ENCODE peak calls at places on chromosomes 3 and 15, in six cellular contexts. One of them, this sample, is unnamed.

GRCh38 chr3:143119009-143119914 is at the start of gene CHST2:
- DNase-seq in AML-193: peak
- DNase-seq in body of pancreas: peak
- DNase-seq in activated T-helper 1 cell treated with Interleukin-2 at 50 U/mL for 16 hours: peak
- DNase-seq in Caki2: peak
- DNase-seq in fibroblast of mammary gland: peak
- DNase-seq in this sample: no peak

GRCh38 chr15:52326758-52327157 is 31.2 kb upstream of the MYO5C start:
- DNase-seq in AML-193: no peak
- DNase-seq in body of pancreas: no peak
- DNase-seq in activated T-helper 1 cell treated with Interleukin-2 at 50 U/mL for 16 hours: no peak
- DNase-seq in Caki2: no peak
- DNase-seq in fibroblast of mammary gland: peak
- DNase-seq in this sample: no peak

GRCh38 chr3:98750520-98750919 is 12.6 kb upstream of the ST3GAL6 start:
- DNase-seq in AML-193: no peak
- DNase-seq in body of pancreas: no peak
- DNase-seq in activated T-helper 1 cell treated with Interleukin-2 at 50 U/mL for 16 hours: no peak
- DNase-seq in Caki2: no peak
- DNase-seq in fibroblast of mammary gland: no peak
- DNase-seq in this sample: no peak

GRCh38 chr3:139745831-139746230 is 68.1 kb upstream of the NMNAT3 start:
- DNase-seq in AML-193: no peak
- DNase-seq in body of pancreas: no peak
- DNase-seq in activated T-helper 1 cell treated with Interleukin-2 at 50 U/mL for 16 hours: no peak
- DNase-seq in Caki2: peak
- DNase-seq in fibroblast of mammary gland: peak
- DNase-seq in this sample: no peak

GRCh38 chr3:108488631-108489030 is 21.8 kb downstream of the MYH15 start:
- DNase-seq in AML-193: no peak
- DNase-seq in body of pancreas: no peak
- DNase-seq in activated T-helper 1 cell treated with Interleukin-2 at 50 U/mL for 16 hours: no peak
- DNase-seq in Caki2: no peak
- DNase-seq in fibroblast of mammary gland: peak
- DNase-seq in this sample: no peak

GRCh38 chr3:52401551-52401950 is 43.4 kb downstream of the SEMA3G start:
- DNase-seq in AML-193: no peak
- DNase-seq in body of pancreas: no peak
- DNase-seq in activated T-helper 1 cell treated with Interleukin-2 at 50 U/mL for 16 hours: no peak
- DNase-seq in Caki2: no peak
- DNase-seq in fibroblast of mammary gland: no peak
- DNase-seq in this sample: no peak

GRCh38 chr3:43958973-43959372 is 268.2 kb downstream of the ABHD5 start:
- DNase-seq in AML-193: no peak
- DNase-seq in body of pancreas: no peak
- DNase-seq in activated T-helper 1 cell treated with Interleukin-2 at 50 U/mL for 16 hours: no peak
- DNase-seq in Caki2: no peak
- DNase-seq in fibroblast of mammary gland: no peak
- DNase-seq in this sample: no peak

GRCh38 chr15:61441901-61442300 is 212.8 kb upstream of the RORA start:
- DNase-seq in AML-193: no peak
- DNase-seq in body of pancreas: no peak
- DNase-seq in activated T-helper 1 cell treated with Interleukin-2 at 50 U/mL for 16 hours: no peak
- DNase-seq in Caki2: no peak
- DNase-seq in fibroblast of mammary gland: peak
- DNase-seq in this sample: no peak

GRCh38 chr3:149080011-149080698 is 6.2 kb downstream of the HLTF start:
- DNase-seq in AML-193: no peak
- DNase-seq in body of pancreas: no peak
- DNase-seq in activated T-helper 1 cell treated with Interleukin-2 at 50 U/mL for 16 hours: no peak
- DNase-seq in Caki2: no peak
- DNase-seq in fibroblast of mammary gland: peak
- DNase-seq in this sample: no peak

GRCh38 chr3:191246628-191247027 is 47.6 kb downstream of the OSTN start:
- DNase-seq in AML-193: no peak
- DNase-seq in body of pancreas: no peak
- DNase-seq in activated T-helper 1 cell treated with Interleukin-2 at 50 U/mL for 16 hours: no peak
- DNase-seq in Caki2: peak
- DNase-seq in fibroblast of mammary gland: peak
- DNase-seq in this sample: no peak

GRCh38 chr3:160564205-160564922 is 1.0 kb downstream of the KPNA4 start:
- DNase-seq in AML-193: peak
- DNase-seq in body of pancreas: peak
- DNase-seq in activated T-helper 1 cell treated with Interleukin-2 at 50 U/mL for 16 hours: no peak
- DNase-seq in Caki2: peak
- DNase-seq in fibroblast of mammary gland: no peak
- DNase-seq in this sample: no peak

GRCh38 chr3:60282840-60283239 is 968.4 kb downstream of the FHIT start:
- DNase-seq in AML-193: no peak
- DNase-seq in body of pancreas: no peak
- DNase-seq in activated T-helper 1 cell treated with Interleukin-2 at 50 U/mL for 16 hours: no peak
- DNase-seq in Caki2: no peak
- DNase-seq in fibroblast of mammary gland: no peak
- DNase-seq in this sample: no peak

GRCh38 chr3:120062474-120062873 is 31.8 kb downstream of the GSK3B start:
- DNase-seq in AML-193: no peak
- DNase-seq in body of pancreas: no peak
- DNase-seq in activated T-helper 1 cell treated with Interleukin-2 at 50 U/mL for 16 hours: no peak
- DNase-seq in Caki2: no peak
- DNase-seq in fibroblast of mammary gland: peak
- DNase-seq in this sample: no peak

GRCh38 chr3:46218310-46218709 is 10.2 kb upstream of the CCR1 start:
- DNase-seq in AML-193: no peak
- DNase-seq in body of pancreas: no peak
- DNase-seq in activated T-helper 1 cell treated with Interleukin-2 at 50 U/mL for 16 hours: no peak
- DNase-seq in Caki2: no peak
- DNase-seq in fibroblast of mammary gland: no peak
- DNase-seq in this sample: no peak

This sample was measured in GM12878.